ENCODE peak calls at places on chromosome X, in four cellular contexts. P is heart left ventricle, J is GM23338, A is brain microvascular endothelial cell. L is an unnamed sample. For H3K36me3, the result is how much of the 10 kb centered on the place peaks cover.

GRCh38 chrX:40449956-40450701 is 130.6 kb upstream of the ATP6AP2 start:
- DNase-seq in A (no peak), J (no peak), P (no peak), L (no peak)

GRCh38 chrX:110244951-110245480 is 72.9 kb downstream of the AMMECR1 start:
- DNase-seq in P (no peak), A (no peak), J (peak), L (no peak)

GRCh38 chrX:133269168-133269567 is 51.0 kb upstream of the TFDP3 start:
- DNase-seq in P (no peak), J (no peak), A (no peak), L (no peak)

GRCh38 chrX:111868726-111869638 is 7.0 kb upstream of the TRPC5OS start:
- DNase-seq in P (no peak), J (no peak), A (no peak), L (no peak)

GRCh38 chrX:41335590-41336331 is 1.8 kb downstream of the DDX3X start:
- DNase-seq in A (peak), J (no peak), P (no peak), L (no peak)

GRCh38 chrX:149010026-149010898 is 494.8 kb downstream of the IDS start:
- DNase-seq in P (no peak), J (no peak), A (no peak), L (no peak)

GRCh38 chrX:48937065-48937907 is 18.5 kb upstream of the PIM2 start:
- DNase-seq in J (peak), P (peak), A (peak), L (no peak)

GRCh38 chrX:101206471-101206870 is 13.1 kb upstream of the DRP2 start:
- DNase-seq in J (peak), A (peak), P (no peak), L (no peak)

GRCh38 chrX:74492720-74493201 is 71.5 kb downstream of the SLC16A2 start:
- DNase-seq in P (no peak), J (peak), A (no peak), L (no peak)

GRCh38 chrX:14362731-14363130 is 166.6 kb upstream of the GLRA2 start:
- DNase-seq in P (no peak), J (no peak), A (no peak), L (no peak)

GRCh38 chrX:123884809-123885408 is 25.1 kb downstream of the XIAP start:
- DNase-seq in A (peak), P (no peak), J (peak), L (peak)

GRCh38 chrX:19193584-19193983 is 71.3 kb upstream of the ADGRG2 start:
- DNase-seq in A (no peak), P (no peak), J (peak), L (no peak)

GRCh38 chrX:111519215-111519614 is 7.8 kb downstream of the SERTM2 start:
- DNase-seq in J (peak), A (peak), P (no peak), L (no peak)

GRCh38 chrX:102651242-102651967 is at the start of gene GPRASP1:
- DNase-seq in A (peak), J (peak), P (peak), L (peak)

GRCh38 chrX:45233541-45233940 is 32.9 kb upstream of the DIPK2B start:
- DNase-seq in A (no peak), P (no peak), J (no peak), L (no peak)

GRCh38 chrX:137548261-137548660 is 17.7 kb upstream of the ZIC3 start:
- DNase-seq in J (no peak), A (no peak), P (no peak), L (no peak)

GRCh38 chrX:41148553-41148952 is 63.3 kb downstream of the USP9X start:
- DNase-seq in P (no peak), A (peak), J (no peak), L (no peak)

GRCh38 chrX:20968996-20969395 is 405.2 kb upstream of the CNKSR2 start:
- DNase-seq in J (no peak), A (no peak), P (no peak), L (no peak)

GRCh38 chrX:129768586-129769466 is 10.9 kb upstream of the SASH3 start:
- DNase-seq in J (no peak), P (no peak), A (no peak), L (no peak)

GRCh38 chrX:153819398-153820083 is 10.8 kb downstream of the PDZD4 start:
- DNase-seq in P (no peak), J (no peak), A (no peak), L (no peak)

GRCh38 chrX:108199691-108200090 is 108.1 kb downstream of the ATG4A start:
- DNase-seq in A (peak), P (no peak), J (peak), L (no peak)

GRCh38 chrX:63418211-63418610 is 67.1 kb upstream of the SPIN4 start:
- DNase-seq in A (no peak), P (no peak), J (no peak), L (no peak)

GRCh38 chrX:152822383-152823086 is 8.0 kb downstream of the CETN2 start:
- DNase-seq in A (no peak), J (no peak), P (no peak), L (no peak)

GRCh38 chrX:154401045-154401799 is 3.0 kb downstream of the RPL10 start:
- DNase-seq in A (no peak), J (peak), P (peak), L (no peak)

GRCh38 chrX:56728321-56728720 is 722 bp upstream of the NBDY start:
- DNase-seq in J (no peak), P (no peak), A (no peak), L (no peak)

GRCh38 chrX:25034889-25035288 is 19.1 kb upstream of the ARX start:
- DNase-seq in J (peak), A (peak), P (no peak), L (no peak)

DNA sequence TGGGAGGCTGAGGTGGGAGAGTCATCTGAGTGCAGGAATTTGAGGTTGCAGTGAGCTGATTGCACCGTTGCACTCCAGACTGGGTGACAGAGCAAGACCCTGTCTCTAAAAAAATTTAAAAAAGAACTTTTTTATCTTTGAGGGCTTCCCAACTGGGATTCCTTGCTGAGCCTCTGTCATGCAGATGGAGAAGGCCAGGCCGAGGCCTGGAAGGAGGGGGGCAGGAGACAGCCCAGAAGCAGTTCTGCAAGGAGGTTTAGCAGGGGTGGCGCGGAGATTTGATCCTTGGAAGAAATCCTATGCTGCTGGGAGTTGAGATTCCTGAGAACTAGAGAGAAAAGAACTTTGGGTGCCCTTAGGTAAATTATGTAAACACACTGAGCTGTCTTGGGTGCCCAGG is 2.5 kb upstream of the ARSD start:
- DNase-seq in A (no peak), J (peak), P (no peak), L (no peak)
- H3K27ac ChIP-seq in A (no peak), J (peak), P (no peak), L (no peak)

GRCh38 chrX:47245156-47245555 is 12.3 kb downstream of the USP11 start:
- DNase-seq in J (no peak), A (no peak), P (no peak), L (no peak)

GRCh38 chrX:47242321-47242720 is 9.5 kb downstream of the USP11 start:
- DNase-seq in J (no peak), P (no peak), A (no peak), L (no peak)

GRCh38 chrX:47241201-47242011 is 8.6 kb downstream of the USP11 start:
- DNase-seq in A (no peak), P (no peak), J (no peak), L (no peak)

GRCh38 chrX:47244676-47245075 is 11.9 kb downstream of the USP11 start:
- DNase-seq in J (no peak), P (no peak), A (no peak), L (no peak)

GRCh38 chrX:47243351-47243750 is 10.5 kb downstream of the USP11 start:
- DNase-seq in A (no peak), J (no peak), P (no peak), L (no peak)
- H3K36me3 ChIP-seq in A (under half), J (under half), P (half or more), L (under half)

GRCh38 chrX:132119821-132120220 is 8.0 kb downstream of the FRMD7 start:
- DNase-seq in A (no peak), J (no peak), P (no peak), L (no peak)
- H3K27ac ChIP-seq in A (no peak), J (no peak), P (no peak), L (no peak)

GRCh38 chrX:1725472-1725871 is 110.6 kb downstream of the ASMT start:
- DNase-seq in P (no peak), A (no peak), J (no peak), L (no peak)
- H3K36me3 ChIP-seq in P (under half), A (under half), J (under half), L (under half)

GRCh38 chrX:38879631-38880220 is 78.5 kb downstream of the MID1IP1 start:
- DNase-seq in A (no peak), J (no peak), P (peak), L (no peak)

GRCh38 chrX:38881727-38882126 is 80.5 kb downstream of the MID1IP1 start:
- DNase-seq in A (no peak), P (no peak), J (no peak), L (no peak)

GRCh38 chrX:38881066-38881465 is 79.8 kb downstream of the MID1IP1 start:
- DNase-seq in A (no peak), J (no peak), P (no peak), L (no peak)

GRCh38 chrX:38878674-38879375 is 77.6 kb downstream of the MID1IP1 start:
- DNase-seq in A (no peak), J (no peak), P (no peak), L (no peak)

GRCh38 chrX:38880460-38880859 is 79.2 kb downstream of the MID1IP1 start:
- DNase-seq in A (peak), J (no peak), P (no peak), L (no peak)
- H3K27ac ChIP-seq in A (no peak), J (no peak), P (no peak), L (no peak)

GRCh38 chrX:30495468-30495867 is 82.1 kb downstream of the TASL start:
- DNase-seq in J (no peak), P (no peak), A (no peak), L (no peak)
- H3K36me3 ChIP-seq in J (under half), P (under half), A (under half), L (under half)